ENCODE peak calls at places on chromosomes 7 and 10, in eight cellular contexts. S is non-pigmented ciliary epithelial cell; Y is stimulated activated CD4-positive, alpha-beta T cell treated with anti-CD3 and anti-CD28 coated beads, Interleukin-12 subunit alpha, Interleukin-12 subunit beta, amount 100 ng/mL, for 48 hours; W is A549; Z is foreskin fibroblast; O is iPS-NIHi11; N is AG08395; I is neuronal stem cell. R is an unnamed sample.

GRCh38 chr7:148540041-148540738 is 50.4 kb upstream of the C7orf33 start:
- DNase-seq in S (no peak), Y (no peak), W (peak), Z (peak), O (no peak), N (peak), I (no peak), R (no peak)

GRCh38 chr10:89563861-89564478 is 28.6 kb upstream of the SLC16A12 start:
- DNase-seq in S (no peak), Y (no peak), W (peak), Z (peak), O (peak), N (peak), I (peak), R (peak)

GRCh38 chr10:88478256-88478655 is 104.9 kb downstream of the RNLS start:
- DNase-seq in S (no peak), Y (no peak), W (no peak), Z (peak), O (no peak), N (no peak), I (no peak), R (no peak)

GRCh38 chr7:30562498-30562897 is 32.2 kb upstream of the GARS1 start:
- DNase-seq in S (no peak), Y (no peak), W (no peak), Z (peak), O (no peak), N (no peak), I (no peak), R (peak)

GRCh38 chr7:151743481-151743983 is 133.4 kb downstream of the PRKAG2 start:
- DNase-seq in S (no peak), Y (no peak), W (no peak), Z (no peak), O (no peak), N (no peak), I (no peak), R (peak)

GRCh38 chr7:32479574-32480200 is 10.5 kb downstream of the LSM5 start:
- DNase-seq in S (no peak), Y (no peak), W (peak), Z (peak), O (peak), N (peak), I (no peak), R (no peak)

GRCh38 chr7:75727881-75728592 is 10.7 kb downstream of the HIP1 start:
- DNase-seq in S (no peak), Y (no peak), W (peak), Z (no peak), O (peak), N (no peak), I (no peak), R (no peak)

GRCh38 chr7:109009636-109010035 is 440.0 kb downstream of the DNAJB9 start:
- DNase-seq in S (no peak), Y (no peak), W (no peak), Z (no peak), O (no peak), N (no peak), I (no peak), R (no peak)

GRCh38 chr7:23454880-23455526 is 15.3 kb downstream of the IGF2BP3 start:
- DNase-seq in S (no peak), Y (no peak), W (no peak), Z (peak), O (no peak), N (no peak), I (no peak), R (no peak)

GRCh38 chr7:117479480-117480224 is at the start of gene CFTR:
- DNase-seq in S (no peak), Y (no peak), W (peak), Z (no peak), O (peak), N (no peak), I (no peak), R (no peak)

GRCh38 chr7:150778014-150778737 is 22.0 kb downstream of the TMEM176B start:
- DNase-seq in S (no peak), Y (no peak), W (no peak), Z (no peak), O (no peak), N (no peak), I (no peak), R (no peak)

GRCh38 chr10:49324711-49325110 is 25.7 kb downstream of the C10orf71 start:
- DNase-seq in S (no peak), Y (no peak), W (no peak), Z (no peak), O (peak), N (no peak), I (no peak), R (no peak)

GRCh38 chr7:130446285-130446684 is 5.5 kb upstream of the CEP41 start:
- DNase-seq in S (no peak), Y (no peak), W (no peak), Z (no peak), O (no peak), N (no peak), I (no peak), R (no peak)

GRCh38 chr7:125618516-125618915 is 688.9 kb upstream of the POT1 start:
- DNase-seq in S (no peak), Y (no peak), W (no peak), Z (no peak), O (no peak), N (no peak), I (no peak), R (no peak)

GRCh38 chr10:133211959-133212852 is 17.8 kb upstream of the UTF1 start:
- DNase-seq in S (no peak), Y (no peak), W (no peak), Z (no peak), O (no peak), N (no peak), I (no peak), R (no peak)

GRCh38 chr7:99822731-99823718 is 4.8 kb upstream of the CYP3A43 start:
- DNase-seq in S (no peak), Y (no peak), W (no peak), Z (no peak), O (no peak), N (no peak), I (no peak), R (no peak)

GRCh38 chr10:36068542-36068941 is 426.4 kb upstream of the FZD8 start:
- DNase-seq in S (no peak), Y (no peak), W (no peak), Z (no peak), O (no peak), N (no peak), I (no peak), R (no peak)

GRCh38 chr10:1102836-1103235 is 46.7 kb downstream of the WDR37 start:
- DNase-seq in S (no peak), Y (no peak), W (no peak), Z (no peak), O (no peak), N (no peak), I (no peak), R (no peak)

GRCh38 chr7:78037603-78038002 is 239.0 kb downstream of the PHTF2 start:
- DNase-seq in S (no peak), Y (no peak), W (no peak), Z (no peak), O (no peak), N (no peak), I (no peak), R (no peak)